ENCODE peak calls at places on chromosomes 2 and 18, in six cellular contexts. N is activated T-cell treated with anti-CD3 and anti-CD28 coated beads for 1 hour; Z is stimulated activated CD8-positive, alpha-beta memory T cell treated with anti-CD3 and anti-CD28 coated beads, Interleukin-4, amount 100 ng/mL, for 48 hours; W is AG20443; Y is COR-L47; E is H4. X is an unnamed sample.

GRCh38 chr2:238383743-238384370 is 42.9 kb upstream of the ASB1 start:
- DNase-seq in N (no peak), Z (no peak), W (no peak), Y (no peak), E (no peak), X (no peak)

GRCh38 chr2:2059199-2059598 is 271.9 kb downstream of the MYT1L start:
- DNase-seq in N (no peak), Z (no peak), W (no peak), Y (no peak), E (no peak), X (no peak)

GRCh38 chr18:74976331-74976909 is 232.5 kb downstream of the PTGR3 start:
- DNase-seq in N (no peak), Z (no peak), W (no peak), Y (peak), E (no peak), X (no peak)

GRCh38 chr18:60112369-60112768 is 212.6 kb downstream of the PMAIP1 start:
- DNase-seq in N (no peak), Z (no peak), W (no peak), Y (no peak), E (no peak), X (no peak)

GRCh38 chr2:108937367-108938017 is 51.5 kb downstream of the EDAR start:
- DNase-seq in N (no peak), Z (no peak), W (no peak), Y (no peak), E (no peak), X (no peak)

GRCh38 chr2:210616074-210616473 is 59.7 kb downstream of the CPS1 start:
- DNase-seq in N (no peak), Z (no peak), W (no peak), Y (no peak), E (no peak), X (no peak)

GRCh38 chr18:76771132-76771824 is 51.1 kb upstream of the ZNF236 start:
- DNase-seq in N (no peak), Z (no peak), W (no peak), Y (no peak), E (no peak), X (no peak)

GRCh38 chr2:120735750-120736170 is at the start of gene GLI2:
- DNase-seq in N (no peak), Z (peak), W (peak), Y (peak), E (peak), X (peak)

GRCh38 chr2:105005601-105006000 is 32.3 kb upstream of the MRPS9 start:
- DNase-seq in N (no peak), Z (no peak), W (no peak), Y (peak), E (peak), X (no peak)

GRCh38 chr2:105977212-105977611 is 216.9 kb downstream of the UXS1 start:
- DNase-seq in N (no peak), Z (peak), W (no peak), Y (no peak), E (no peak), X (no peak)

GRCh38 chr18:58831610-58832009 is 33.1 kb upstream of the ZNF532 start:
- DNase-seq in N (no peak), Z (no peak), W (peak), Y (no peak), E (peak), X (no peak)

GRCh38 chr2:86225581-86225980 is 26.3 kb downstream of the MRPL35 start:
- DNase-seq in N (peak), Z (peak), W (peak), Y (no peak), E (no peak), X (no peak)

GRCh38 chr2:105379741-105380186 is 19.1 kb downstream of the FHL2 start:
- DNase-seq in N (no peak), Z (no peak), W (no peak), Y (no peak), E (no peak), X (no peak)

GRCh38 chr2:129877795-129878775 is 101.4 kb upstream of the RAB6C start:
- DNase-seq in N (no peak), Z (no peak), W (peak), Y (no peak), E (peak), X (peak)

GRCh38 chr2:45220227-45220626 is 211.0 kb upstream of the SIX2 start:
- DNase-seq in N (no peak), Z (no peak), W (peak), Y (peak), E (peak), X (no peak)

GRCh38 chr2:19228720-19229119 is 129.7 kb downstream of the OSR1 start:
- DNase-seq in N (no peak), Z (no peak), W (no peak), Y (no peak), E (no peak), X (no peak)

X was measured in progenitor cell of endocrine pancreas.